ENCODE peak calls at places on chromosome 17, in five cellular contexts. J, F, C, Z and M are unnamed samples.

GRCh38 chr17:2151634-2152033 is 96.7 kb downstream of the HIC1 start:
- DNase-seq in Z (no peak), C (no peak), J (peak; percentile 46), F (no peak), M (no peak)

GRCh38 chr17:57566724-57567123 is 178.4 kb downstream of the CCDC182 start:
- DNase-seq in J (peak; percentile 19), C (no peak), Z (no peak), F (no peak), M (no peak)

GRCh38 chr17:66518677-66519076 is 216.3 kb downstream of the PRKCA start:
- DNase-seq in Z (no peak), F (no peak), C (no peak), J (no peak), M (no peak)

GRCh38 chr17:6546069-6546718 is 10.2 kb downstream of the PITPNM3 start:
- DNase-seq in Z (no peak), F (peak; percentile 48), C (no peak), J (no peak), M (no peak)

GRCh38 chr17:7803981-7804380 is 30.0 kb upstream of the KDM6B start:
- DNase-seq in F (no peak), J (peak; percentile 49), C (no peak), Z (no peak), M (no peak)

GRCh38 chr17:27381007-27381501 is 75.2 kb upstream of the KSR1 start:
- DNase-seq in J (peak; percentile 42), F (peak; percentile 92), C (peak; percentile 65), Z (peak; percentile 74), M (peak; percentile 54)

GRCh38 chr17:50925296-50925891 is 59.2 kb upstream of the TOB1 start:
- DNase-seq in C (no peak), F (no peak), J (peak; percentile 50), Z (no peak), M (no peak)

GRCh38 chr17:4666296-4666695 is 24.8 kb upstream of the ALOX15 start:
- DNase-seq in Z (no peak), J (no peak), F (no peak), C (no peak), M (no peak)

GRCh38 chr17:18139949-18140348 is 31.4 kb downstream of the MYO15A start:
- DNase-seq in F (peak; percentile 74), C (no peak), J (no peak), Z (no peak), M (no peak)

GRCh38 chr17:78828470-78829185 is 12.0 kb downstream of the USP36 start:
- DNase-seq in J (peak; percentile 73), Z (peak; percentile 24), C (no peak), F (no peak), M (no peak)

DNA sequence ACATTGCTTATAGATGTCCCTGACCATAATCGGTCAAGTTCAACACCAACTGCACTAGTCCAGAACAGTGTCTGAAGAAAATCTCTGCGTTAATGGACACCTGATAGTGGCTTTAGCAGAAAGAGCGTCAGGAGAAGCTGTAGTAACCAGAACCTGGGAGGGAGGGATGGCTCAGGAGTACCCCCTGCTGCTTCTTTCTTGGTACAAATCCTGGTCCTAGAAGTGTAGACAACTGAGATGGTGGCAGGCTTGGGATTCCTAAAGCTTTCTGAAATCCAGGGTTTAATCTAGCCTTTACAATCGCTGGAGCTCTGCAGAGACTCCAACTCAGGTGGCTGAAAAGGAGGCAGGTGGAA is 5.4 kb downstream of the MAP3K14 start:
- DNase-seq in F (no peak), Z (no peak), J (no peak), C (no peak), M (no peak)
- TF ChIP-seq CTCF in F (no peak), Z (no peak), J (no peak), C (no peak), M (no peak)

DNA sequence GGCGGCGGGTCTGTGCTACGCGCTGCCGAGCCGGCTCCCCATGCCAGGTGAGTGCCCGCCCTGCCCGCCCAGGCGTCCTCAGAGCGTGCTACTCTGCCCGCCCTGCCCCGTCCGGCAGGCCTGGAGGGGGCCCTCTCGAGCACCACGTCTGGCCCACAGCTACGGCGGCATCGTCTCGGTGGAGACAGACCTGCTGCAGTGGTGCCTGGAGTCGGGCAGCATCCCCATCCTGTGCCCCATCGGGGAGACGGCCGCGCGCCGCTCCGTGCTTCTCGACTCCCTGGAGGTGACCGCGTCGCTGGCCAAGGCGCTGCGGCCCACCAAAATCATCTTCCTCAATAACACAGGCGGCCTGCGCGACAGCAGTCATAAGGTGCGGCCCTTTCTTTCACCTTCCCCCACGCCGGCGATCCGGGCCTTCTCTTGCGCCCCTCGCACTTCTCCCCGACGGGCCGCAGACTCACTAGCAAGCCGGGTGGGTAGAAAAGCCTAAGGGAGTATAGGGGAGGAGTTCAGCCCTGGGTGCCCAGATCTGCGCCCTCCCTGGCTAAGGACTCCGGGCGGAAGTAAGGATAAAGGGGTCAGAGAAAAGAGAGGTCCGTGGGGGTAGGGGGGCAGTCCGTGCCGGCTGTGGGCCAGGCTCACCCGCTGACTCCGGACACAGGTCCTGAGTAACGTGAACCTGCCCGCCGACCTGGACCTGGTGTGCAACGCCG is 1.6 kb downstream of the NAGS start:
- DNase-seq in Z (no peak), F (peak; percentile 61), C (peak; percentile 33), J (peak; percentile 72), M (no peak)
- TF ChIP-seq CTCF in Z (no peak), F (peak; percentile 26), C (no peak), J (peak; percentile 24), M (no peak)

DNA sequence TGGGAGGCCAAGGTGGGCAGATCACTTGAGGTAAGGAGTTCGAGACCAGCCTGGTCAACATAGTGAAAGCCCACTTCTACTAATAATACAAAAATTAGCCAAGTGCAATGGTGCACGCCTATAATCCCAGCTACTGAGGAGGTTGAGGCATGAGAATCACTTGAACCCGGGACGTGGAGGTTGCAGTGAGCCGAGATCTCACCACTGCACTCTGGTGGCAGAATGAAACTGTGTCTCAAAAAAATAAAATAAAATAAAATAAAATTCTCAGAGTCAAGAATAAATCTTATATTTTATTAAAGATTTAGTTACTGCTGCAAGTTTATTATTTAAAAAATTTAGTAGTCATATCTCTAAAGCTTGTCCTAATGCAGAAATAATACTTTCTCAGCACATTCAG is 29.7 kb downstream of the ARL4D start:
- DNase-seq in J (no peak), F (no peak), C (no peak), Z (no peak), M (no peak)
- TF ChIP-seq CTCF in J (peak; percentile 22), F (no peak), C (peak; percentile 30), Z (peak; percentile 23), M (no peak)

GRCh38 chr17:46888727-46889126 is 34.2 kb upstream of the GOSR2 start:
- DNase-seq in J (no peak), F (no peak), Z (no peak), C (no peak), M (no peak)
- TF ChIP-seq CTCF in J (no peak), F (no peak), Z (no peak), C (no peak), M (no peak)

DNA sequence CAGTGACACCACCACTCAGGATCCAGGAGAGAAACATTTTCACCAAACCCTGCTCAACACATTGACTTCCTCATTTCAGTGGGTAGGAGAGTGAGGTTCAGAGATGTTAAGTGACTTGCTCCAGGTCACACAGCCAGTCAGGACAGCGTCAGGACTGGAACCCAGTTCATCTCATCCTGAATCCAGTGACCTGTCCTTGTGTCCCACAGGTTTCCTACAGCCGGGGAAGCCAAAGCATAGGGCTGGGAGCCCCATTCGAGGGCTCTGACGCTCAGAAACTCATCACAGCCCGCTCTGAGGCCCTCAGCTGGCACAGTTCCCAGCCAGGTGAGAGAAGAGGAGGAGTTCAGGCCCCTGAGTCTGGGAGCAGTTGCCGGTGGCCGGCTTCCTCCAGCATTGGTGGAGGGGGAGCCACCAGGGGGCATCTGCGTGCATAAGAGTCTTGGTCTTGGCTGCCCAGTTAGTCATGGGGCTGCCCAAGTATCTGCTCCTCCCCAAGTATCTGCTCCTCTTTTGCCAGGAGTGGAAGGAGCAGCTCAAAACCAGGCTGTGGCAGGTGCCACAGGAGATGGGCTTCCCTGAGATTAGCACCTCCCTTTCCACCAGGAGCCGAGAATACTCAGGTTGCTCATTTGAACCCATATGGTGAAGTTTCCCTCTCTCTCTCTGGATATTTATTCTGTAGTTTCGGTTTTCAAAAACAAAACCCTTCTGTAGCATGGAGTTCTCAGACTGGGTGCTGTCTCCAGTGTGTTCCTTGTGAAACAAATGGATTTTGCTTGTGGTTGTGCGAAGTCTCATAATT is 56.0 kb downstream of the TNFRSF13B start:
- DNase-seq in F (peak; percentile 82), Z (peak; percentile 70), C (peak; percentile 46), J (peak; percentile 58), M (no peak)
- TF ChIP-seq CTCF in F (peak; percentile 50), Z (peak; percentile 67), C (peak; percentile 56), J (peak; percentile 39), M (no peak)

GRCh38 chr17:38559025-38559879 is 46.5 kb downstream of the SRCIN1 start:
- DNase-seq in J (peak; percentile 97), Z (peak; percentile 80), C (peak; percentile 56), F (peak; percentile 95), M (peak; percentile 82)
- TF ChIP-seq CTCF in J (peak; percentile 9), Z (no peak), C (peak; percentile 37), F (peak; percentile 49), M (no peak)

GRCh38 chr17:69723741-69724140 is 309.2 kb downstream of the MAP2K6 start:
- DNase-seq in F (no peak), C (no peak), Z (no peak), J (peak; percentile 42), M (no peak)
- TF ChIP-seq CTCF in F (no peak), C (no peak), Z (no peak), J (peak; percentile 53), M (no peak)

GRCh38 chr17:61809816-61810392 is 53.4 kb downstream of the BRIP1 start:
- DNase-seq in Z (no peak), J (peak; percentile 50), F (no peak), C (no peak), M (no peak)

GRCh38 chr17:61805399-61805798 is 57.9 kb downstream of the BRIP1 start:
- DNase-seq in Z (peak; percentile 13), J (peak; percentile 76), F (no peak), C (no peak), M (no peak)

GRCh38 chr17:61806081-61806828 is 57.1 kb downstream of the BRIP1 start:
- DNase-seq in F (no peak), C (no peak), J (no peak), Z (no peak), M (no peak)

GRCh38 chr17:61806941-61807340 is 56.4 kb downstream of the BRIP1 start:
- DNase-seq in F (no peak), C (no peak), Z (no peak), J (no peak), M (no peak)

GRCh38 chr17:61808442-61808841 is 54.9 kb downstream of the BRIP1 start:
- DNase-seq in F (no peak), Z (no peak), C (no peak), J (no peak), M (no peak)
- TF ChIP-seq CTCF in F (no peak), Z (no peak), C (no peak), J (no peak), M (no peak)